ENCODE peak calls at places on chromosomes 11 and 22, in five cellular contexts. L is tibial artery, F is hypothalamus, Y is IMR-90, W is AG10803. J is an unnamed sample.

GRCh38 chr11:22778642-22779041 is 51.0 kb downstream of the SVIP start:
- DNase-seq in W (no peak), F (no peak), L (no peak), Y (no peak), J (no peak)

GRCh38 chr11:94740975-94741707 is 27.0 kb upstream of the AMOTL1 start:
- DNase-seq in W (peak; percentile 67), L (peak; percentile 66), F (no peak), Y (peak; percentile 69), J (peak; percentile 66)

GRCh38 chr11:45859661-45860140 is 12.4 kb downstream of the CRY2 start:
- DNase-seq in W (peak; percentile 100), L (peak; percentile 98), Y (peak; percentile 99), F (peak; percentile 77), J (no peak)

GRCh38 chr11:59145534-59145933 is 2.9 kb downstream of the FAM111A start:
- DNase-seq in F (no peak), L (no peak), Y (peak; percentile 64), W (peak; percentile 85), J (no peak)

GRCh38 chr11:108224908-108225786 is 2.3 kb downstream of the ATM start:
- DNase-seq in L (no peak), W (no peak), Y (no peak), F (no peak), J (no peak)

GRCh38 chr11:59223611-59224010 is 10.9 kb upstream of the MPEG1 start:
- DNase-seq in F (no peak), W (no peak), L (no peak), Y (no peak), J (no peak)

GRCh38 chr22:18994780-18995711 is 59.0 kb upstream of the PRODH start:
- DNase-seq in W (no peak), F (no peak), L (no peak), Y (no peak), J (no peak)

GRCh38 chr11:34585870-34586654 is 34.8 kb upstream of the EHF start:
- DNase-seq in L (no peak), W (peak; percentile 59), F (no peak), Y (peak; percentile 71), J (peak; percentile 46)

GRCh38 chr11:122176651-122177050 is 60.6 kb upstream of the BLID start:
- DNase-seq in Y (no peak), W (no peak), F (no peak), L (no peak), J (no peak)

GRCh38 chr22:46239261-46240048 is 10.6 kb downstream of the CDPF1 start:
- DNase-seq in F (no peak), Y (no peak), L (no peak), W (no peak), J (no peak)

GRCh38 chr11:61139391-61139790 is 21.8 kb downstream of the VPS37C start:
- DNase-seq in L (no peak), W (peak; percentile 34), F (no peak), Y (no peak), J (no peak)

GRCh38 chr11:86719781-86720463 is 47.5 kb upstream of the ME3 start:
- DNase-seq in W (peak; percentile 91), Y (peak; percentile 85), F (no peak), L (no peak), J (no peak)

GRCh38 chr11:36447514-36447913 is 62.6 kb downstream of the TRAF6 start:
- DNase-seq in Y (no peak), L (no peak), W (peak; percentile 61), F (no peak), J (no peak)

GRCh38 chr11:114180301-114181055 is 115.7 kb upstream of the NNMT start:
- DNase-seq in F (no peak), W (no peak), Y (no peak), L (no peak), J (no peak)

GRCh38 chr11:75562836-75563484 is 907 bp downstream of the SERPINH1 start:
- DNase-seq in F (no peak), Y (peak; percentile 56), L (no peak), W (peak; percentile 67), J (no peak)

GRCh38 chr11:9943346-9944110 is 279.7 kb downstream of the SWAP70 start:
- DNase-seq in L (no peak), Y (peak; percentile 97), W (peak; percentile 100), F (no peak), J (no peak)